ENCODE peak calls at places on chromosomes 3 and 15, in eight cellular contexts. One of them, this sample, is unnamed.

GRCh38 chr3:23479026-23479425 is 275.9 kb downstream of the UBE2E2 start:
- DNase-seq in heart left ventricle: no peak
- DNase-seq in lung: no peak
- DNase-seq in astrocyte: no peak
- DNase-seq in stomach: no peak
- DNase-seq in CD4-positive, alpha-beta T cell: no peak
- DNase-seq in colonic mucosa: no peak
- DNase-seq in A549: no peak
- DNase-seq in this sample: no peak

GRCh38 chr3:119352235-119352634 is 58.1 kb downstream of the ARHGAP31 start:
- DNase-seq in A549: no peak
- DNase-seq in CD4-positive, alpha-beta T cell: peak
- DNase-seq in heart left ventricle: no peak
- DNase-seq in lung: no peak
- DNase-seq in stomach: no peak
- DNase-seq in astrocyte: peak
- DNase-seq in colonic mucosa: no peak
- DNase-seq in this sample: no peak

GRCh38 chr15:26866298-26867198 is at the start of gene GABRA5:
- DNase-seq in heart left ventricle: no peak
- DNase-seq in astrocyte: peak
- DNase-seq in lung: no peak
- DNase-seq in CD4-positive, alpha-beta T cell: no peak
- DNase-seq in colonic mucosa: no peak
- DNase-seq in stomach: no peak
- DNase-seq in A549: peak
- DNase-seq in this sample: no peak

GRCh38 chr3:68468695-68469375 is 463.5 kb downstream of the TAFA4 start:
- DNase-seq in lung: no peak
- DNase-seq in heart left ventricle: no peak
- DNase-seq in stomach: no peak
- DNase-seq in astrocyte: no peak
- DNase-seq in CD4-positive, alpha-beta T cell: no peak
- DNase-seq in colonic mucosa: no peak
- DNase-seq in A549: no peak
- DNase-seq in this sample: no peak

GRCh38 chr15:86009727-86010126 is 69.9 kb upstream of the AGBL1 start:
- DNase-seq in heart left ventricle: no peak
- DNase-seq in stomach: no peak
- DNase-seq in A549: no peak
- DNase-seq in astrocyte: no peak
- DNase-seq in colonic mucosa: no peak
- DNase-seq in lung: no peak
- DNase-seq in CD4-positive, alpha-beta T cell: no peak
- DNase-seq in this sample: no peak

GRCh38 chr3:16174389-16174788 is at the start of gene GALNT15:
- DNase-seq in stomach: peak
- DNase-seq in CD4-positive, alpha-beta T cell: no peak
- DNase-seq in lung: peak
- DNase-seq in A549: no peak
- DNase-seq in astrocyte: peak
- DNase-seq in heart left ventricle: peak
- DNase-seq in colonic mucosa: peak
- DNase-seq in this sample: no peak

GRCh38 chr3:77541203-77541922 is 501.5 kb downstream of the ROBO2 start:
- DNase-seq in CD4-positive, alpha-beta T cell: no peak
- DNase-seq in colonic mucosa: no peak
- DNase-seq in lung: no peak
- DNase-seq in A549: no peak
- DNase-seq in heart left ventricle: no peak
- DNase-seq in astrocyte: no peak
- DNase-seq in stomach: no peak
- DNase-seq in this sample: no peak

GRCh38 chr3:14827776-14828175 is 9.0 kb downstream of the FGD5 start:
- DNase-seq in astrocyte: no peak
- DNase-seq in lung: no peak
- DNase-seq in heart left ventricle: no peak
- DNase-seq in CD4-positive, alpha-beta T cell: no peak
- DNase-seq in A549: no peak
- DNase-seq in colonic mucosa: no peak
- DNase-seq in stomach: no peak
- DNase-seq in this sample: no peak

GRCh38 chr3:134485075-134485536 is 679 bp downstream of the ANAPC13 start:
- DNase-seq in CD4-positive, alpha-beta T cell: no peak
- DNase-seq in stomach: no peak
- DNase-seq in lung: no peak
- DNase-seq in A549: peak
- DNase-seq in colonic mucosa: peak
- DNase-seq in heart left ventricle: no peak
- DNase-seq in astrocyte: no peak
- DNase-seq in this sample: peak

GRCh38 chr3:195009607-195010006 is 261.4 kb downstream of the XXYLT1 start:
- DNase-seq in stomach: peak
- DNase-seq in A549: no peak
- DNase-seq in lung: no peak
- DNase-seq in heart left ventricle: no peak
- DNase-seq in CD4-positive, alpha-beta T cell: no peak
- DNase-seq in astrocyte: no peak
- DNase-seq in colonic mucosa: no peak
- DNase-seq in this sample: no peak

GRCh38 chr3:25583343-25583742 is 81.4 kb downstream of the TOP2B start:
- DNase-seq in heart left ventricle: no peak
- DNase-seq in stomach: no peak
- DNase-seq in colonic mucosa: peak
- DNase-seq in lung: peak
- DNase-seq in A549: no peak
- DNase-seq in astrocyte: no peak
- DNase-seq in CD4-positive, alpha-beta T cell: no peak
- DNase-seq in this sample: no peak

GRCh38 chr15:98565566-98565965 is 82.8 kb upstream of the IGF1R start:
- DNase-seq in lung: no peak
- DNase-seq in CD4-positive, alpha-beta T cell: no peak
- DNase-seq in colonic mucosa: no peak
- DNase-seq in stomach: no peak
- DNase-seq in astrocyte: no peak
- DNase-seq in A549: no peak
- DNase-seq in heart left ventricle: no peak
- DNase-seq in this sample: no peak

GRCh38 chr3:46393554-46394434 is 13.1 kb downstream of the CCR5AS start:
- DNase-seq in astrocyte: no peak
- DNase-seq in CD4-positive, alpha-beta T cell: no peak
- DNase-seq in heart left ventricle: no peak
- DNase-seq in A549: no peak
- DNase-seq in colonic mucosa: no peak
- DNase-seq in stomach: no peak
- DNase-seq in lung: peak
- DNase-seq in this sample: no peak

GRCh38 chr15:78398076-78398825 is 39.8 kb upstream of the IREB2 start:
- DNase-seq in colonic mucosa: no peak
- DNase-seq in heart left ventricle: no peak
- DNase-seq in A549: no peak
- DNase-seq in stomach: no peak
- DNase-seq in CD4-positive, alpha-beta T cell: no peak
- DNase-seq in lung: no peak
- DNase-seq in astrocyte: no peak
- DNase-seq in this sample: no peak

GRCh38 chr3:69542265-69543079 is 156.6 kb upstream of the FRMD4B start:
- DNase-seq in heart left ventricle: peak
- DNase-seq in CD4-positive, alpha-beta T cell: no peak
- DNase-seq in A549: no peak
- DNase-seq in astrocyte: no peak
- DNase-seq in colonic mucosa: no peak
- DNase-seq in lung: no peak
- DNase-seq in stomach: no peak
- DNase-seq in this sample: peak

GRCh38 chr15:35362195-35362829 is 183.7 kb downstream of the DPH6 start:
- DNase-seq in heart left ventricle: peak
- DNase-seq in stomach: no peak
- DNase-seq in CD4-positive, alpha-beta T cell: no peak
- DNase-seq in colonic mucosa: no peak
- DNase-seq in astrocyte: peak
- DNase-seq in lung: no peak
- DNase-seq in A549: no peak
- DNase-seq in this sample: no peak

GRCh38 chr3:95319921-95320494 is 1257.1 kb downstream of the NSUN3 start:
- DNase-seq in A549: no peak
- DNase-seq in heart left ventricle: no peak
- DNase-seq in CD4-positive, alpha-beta T cell: no peak
- DNase-seq in colonic mucosa: no peak
- DNase-seq in astrocyte: peak
- DNase-seq in lung: no peak
- DNase-seq in stomach: no peak
- DNase-seq in this sample: no peak

GRCh38 chr15:60660290-60661051 is 181.5 kb upstream of the ICE2 start:
- DNase-seq in CD4-positive, alpha-beta T cell: no peak
- DNase-seq in A549: no peak
- DNase-seq in astrocyte: peak
- DNase-seq in lung: no peak
- DNase-seq in heart left ventricle: peak
- DNase-seq in colonic mucosa: no peak
- DNase-seq in stomach: no peak
- DNase-seq in this sample: peak

GRCh38 chr15:83204697-83205096 is 2.9 kb downstream of the HDGFL3 start:
- DNase-seq in CD4-positive, alpha-beta T cell: no peak
- DNase-seq in astrocyte: peak
- DNase-seq in heart left ventricle: no peak
- DNase-seq in colonic mucosa: no peak
- DNase-seq in lung: no peak
- DNase-seq in A549: no peak
- DNase-seq in stomach: no peak
- DNase-seq in this sample: no peak

GRCh38 chr15:38193496-38193895 is 59.1 kb upstream of the SPRED1 start:
- DNase-seq in A549: no peak
- DNase-seq in heart left ventricle: no peak
- DNase-seq in astrocyte: peak
- DNase-seq in CD4-positive, alpha-beta T cell: no peak
- DNase-seq in stomach: no peak
- DNase-seq in lung: no peak
- DNase-seq in colonic mucosa: no peak
- DNase-seq in this sample: no peak

GRCh38 chr3:23275814-23276213 is 72.7 kb downstream of the UBE2E2 start:
- DNase-seq in heart left ventricle: no peak
- DNase-seq in colonic mucosa: no peak
- DNase-seq in astrocyte: no peak
- DNase-seq in CD4-positive, alpha-beta T cell: no peak
- DNase-seq in A549: no peak
- DNase-seq in lung: no peak
- DNase-seq in stomach: no peak
- DNase-seq in this sample: no peak

GRCh38 chr3:107986505-107986904 is 104.3 kb downstream of the CD47 start:
- DNase-seq in heart left ventricle: no peak
- DNase-seq in stomach: no peak
- DNase-seq in lung: no peak
- DNase-seq in colonic mucosa: no peak
- DNase-seq in astrocyte: no peak
- DNase-seq in CD4-positive, alpha-beta T cell: no peak
- DNase-seq in A549: no peak
- DNase-seq in this sample: no peak
- H3K27ac ChIP-seq in heart left ventricle: peak
- H3K27ac ChIP-seq in stomach: peak
- H3K27ac ChIP-seq in lung: peak
- H3K27ac ChIP-seq in colonic mucosa: peak
- H3K27ac ChIP-seq in astrocyte: peak
- H3K27ac ChIP-seq in CD4-positive, alpha-beta T cell: no peak
- H3K27ac ChIP-seq in A549: peak
- H3K27ac ChIP-seq in this sample: no peak

DNA sequence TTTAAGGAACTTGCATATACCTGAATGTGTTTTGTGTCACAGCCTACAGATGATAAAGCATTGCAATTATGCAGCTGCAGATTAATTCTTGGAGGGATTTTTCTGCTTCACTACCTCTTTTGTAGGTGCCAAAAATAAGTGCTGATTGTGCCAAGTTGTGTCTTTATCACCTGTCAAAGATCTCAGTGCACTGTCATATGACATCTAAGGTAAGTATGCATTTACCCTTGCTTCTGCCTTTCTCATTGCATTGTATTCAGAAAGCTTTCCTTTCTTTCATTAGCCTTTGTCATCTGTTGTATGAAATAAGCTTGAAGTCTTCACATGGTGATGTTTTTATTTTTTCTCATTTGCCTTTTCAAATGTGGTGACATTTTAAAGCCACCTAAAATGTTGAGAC is 382.0 kb upstream of the EPHA3 start:
- DNase-seq in lung: no peak
- DNase-seq in colonic mucosa: no peak
- DNase-seq in CD4-positive, alpha-beta T cell: no peak
- DNase-seq in heart left ventricle: no peak
- DNase-seq in A549: no peak
- DNase-seq in stomach: no peak
- DNase-seq in astrocyte: no peak
- DNase-seq in this sample: no peak
- H3K27ac ChIP-seq in lung: no peak
- H3K27ac ChIP-seq in colonic mucosa: no peak
- H3K27ac ChIP-seq in CD4-positive, alpha-beta T cell: no peak
- H3K27ac ChIP-seq in heart left ventricle: no peak
- H3K27ac ChIP-seq in A549: no peak
- H3K27ac ChIP-seq in stomach: no peak
- H3K27ac ChIP-seq in astrocyte: no peak
- H3K27ac ChIP-seq in this sample: no peak

GRCh38 chr3:171986755-171987535 is 52.4 kb upstream of the FNDC3B start:
- DNase-seq in stomach: no peak
- DNase-seq in lung: no peak
- DNase-seq in astrocyte: no peak
- DNase-seq in A549: no peak
- DNase-seq in CD4-positive, alpha-beta T cell: no peak
- DNase-seq in heart left ventricle: no peak
- DNase-seq in colonic mucosa: no peak
- DNase-seq in this sample: no peak
- H3K27ac ChIP-seq in stomach: no peak
- H3K27ac ChIP-seq in lung: no peak
- H3K27ac ChIP-seq in astrocyte: no peak
- H3K27ac ChIP-seq in A549: no peak
- H3K27ac ChIP-seq in CD4-positive, alpha-beta T cell: no peak
- H3K27ac ChIP-seq in heart left ventricle: no peak
- H3K27ac ChIP-seq in colonic mucosa: no peak
- H3K27ac ChIP-seq in this sample: no peak

GRCh38 chr3:65793495-65794200 is 245.1 kb downstream of the MAGI1 start:
- DNase-seq in colonic mucosa: peak
- DNase-seq in heart left ventricle: no peak
- DNase-seq in A549: no peak
- DNase-seq in lung: no peak
- DNase-seq in stomach: no peak
- DNase-seq in CD4-positive, alpha-beta T cell: no peak
- DNase-seq in astrocyte: peak
- DNase-seq in this sample: peak

GRCh38 chr3:65795166-65795565 is 243.6 kb downstream of the MAGI1 start:
- DNase-seq in heart left ventricle: no peak
- DNase-seq in stomach: no peak
- DNase-seq in astrocyte: no peak
- DNase-seq in CD4-positive, alpha-beta T cell: no peak
- DNase-seq in lung: no peak
- DNase-seq in A549: no peak
- DNase-seq in colonic mucosa: no peak
- DNase-seq in this sample: no peak

DNA sequence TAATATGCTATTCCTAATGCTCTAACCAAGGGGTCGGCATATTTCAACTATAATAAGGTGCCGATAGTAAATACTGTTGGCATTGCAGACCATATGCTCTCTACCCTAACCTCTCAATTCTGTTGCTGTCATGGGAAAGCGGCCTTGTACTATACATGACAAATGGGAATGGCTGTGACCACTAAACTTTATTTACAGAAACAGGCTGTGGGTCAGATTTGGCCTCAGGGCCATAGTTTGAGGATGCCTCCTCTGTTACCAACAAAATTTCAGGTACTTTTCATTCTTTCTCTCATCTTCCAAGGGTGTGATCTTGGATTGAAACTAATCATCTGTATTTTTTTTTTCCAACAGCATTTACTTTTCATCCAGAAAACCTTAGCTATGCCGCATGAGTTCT is 242.0 kb downstream of the MAGI1 start:
- DNase-seq in stomach: no peak
- DNase-seq in A549: no peak
- DNase-seq in lung: no peak
- DNase-seq in colonic mucosa: no peak
- DNase-seq in CD4-positive, alpha-beta T cell: no peak
- DNase-seq in heart left ventricle: no peak
- DNase-seq in astrocyte: no peak
- DNase-seq in this sample: no peak
- H3K27ac ChIP-seq in stomach: no peak
- H3K27ac ChIP-seq in A549: no peak
- H3K27ac ChIP-seq in lung: no peak
- H3K27ac ChIP-seq in colonic mucosa: no peak
- H3K27ac ChIP-seq in CD4-positive, alpha-beta T cell: no peak
- H3K27ac ChIP-seq in heart left ventricle: no peak
- H3K27ac ChIP-seq in astrocyte: no peak
- H3K27ac ChIP-seq in this sample: no peak

This sample was measured in RWPE1.